ENCODE peak calls at places on chromosome 10, in ten cellular contexts. N is aorta; F is ELR; E is tibial artery; L is activated naive CD4-positive, alpha-beta T cell treated with anti-CD3 and anti-CD28 coated beads, Interleukin-2, amount 50 U/mL, for 16 hours; A is memory B cell; K is DMS153; V is fibroblast of mammary gland; C is substantia nigra; Y is HEK293T. P is an unnamed sample.

GRCh38 chr10:122333037-122333436 is 41.5 kb upstream of the PLEKHA1 start:
- DNase-seq in N (no peak), F (peak), E (no peak), L (no peak), A (no peak), K (no peak), V (peak), C (no peak), Y (no peak), P (no peak)

GRCh38 chr10:53209941-53210611 is 437.5 kb upstream of the MBL2 start:
- DNase-seq in N (no peak), F (peak), E (no peak), L (no peak), A (no peak), K (peak), V (peak), C (no peak), Y (peak), P (no peak)

GRCh38 chr10:71075759-71076472 is 136.5 kb upstream of the UNC5B start:
- DNase-seq in N (no peak), F (no peak), E (peak), L (no peak), A (no peak), K (no peak), V (no peak), C (no peak), Y (no peak), P (peak)

GRCh38 chr10:46053534-46054434 is 7.7 kb upstream of the MSMB start:
- DNase-seq in N (no peak), F (no peak), E (no peak), L (no peak), A (no peak), K (no peak), V (no peak), C (no peak), Y (no peak), P (no peak)

GRCh38 chr10:132939957-132940790 is 2.2 kb downstream of the CFAP46 start:
- DNase-seq in N (peak), F (peak), E (peak), L (peak), A (peak), K (peak), V (peak), C (peak), Y (peak), P (peak)

GRCh38 chr10:123517376-123517775 is 148.8 kb upstream of the GPR26 start:
- DNase-seq in N (no peak), F (no peak), E (no peak), L (no peak), A (no peak), K (no peak), V (no peak), C (no peak), Y (no peak), P (no peak)

GRCh38 chr10:51934373-51934772 is 235.0 kb upstream of the CSTF2T start:
- DNase-seq in N (no peak), F (no peak), E (no peak), L (no peak), A (no peak), K (no peak), V (no peak), C (no peak), Y (no peak), P (no peak)

GRCh38 chr10:132654121-132654571 is 116.6 kb downstream of the INPP5A start:
- DNase-seq in N (peak), F (no peak), E (no peak), L (no peak), A (no peak), K (no peak), V (no peak), C (no peak), Y (no peak), P (no peak)

GRCh38 chr10:60006046-60006445 is 99.7 kb upstream of the CCDC6 start:
- DNase-seq in N (no peak), F (no peak), E (no peak), L (no peak), A (no peak), K (no peak), V (peak), C (no peak), Y (no peak), P (no peak)

GRCh38 chr10:90960355-90960814 is 39.5 kb upstream of the ANKRD1 start:
- DNase-seq in N (no peak), F (peak), E (no peak), L (no peak), A (no peak), K (no peak), V (peak), C (no peak), Y (no peak), P (no peak)

GRCh38 chr10:30583778-30584415 is 45.7 kb downstream of the LYZL2 start:
- DNase-seq in N (no peak), F (peak), E (peak), L (no peak), A (no peak), K (peak), V (peak), C (peak), Y (no peak), P (no peak)

P was measured in WERI-Rb-1.